ENCODE peak calls at places on chromosomes 3 and 15, in ten cellular contexts. One of them, this sample, is unnamed.
A peak's percentile ranks its signal among the peaks of the same experiment; 100 is the strongest.

GRCh38 chr3:177525987-177526712 is 328.9 kb upstream of the TBL1XR1 start:
- DNase-seq in LoVo: peak; percentile 16
- DNase-seq in GF-D8: no peak
- DNase-seq in Daoy: peak; percentile 39
- DNase-seq in BE2C: no peak
- DNase-seq in KG1: no peak
- DNase-seq in NCI-H1105: no peak
- DNase-seq in activated effector memory CD4-positive, alpha-beta T cell treated with anti-CD3 and anti-CD28 coated beads, Interleukin-2, amount 50 U/mL, for 16 hours: no peak
- DNase-seq in breast epithelium: no peak
- DNase-seq in Peyer's patch: no peak
- DNase-seq in this sample: peak; percentile 22

GRCh38 chr3:72872183-72872582 is 15.7 kb upstream of the GXYLT2 start:
- DNase-seq in activated effector memory CD4-positive, alpha-beta T cell treated with anti-CD3 and anti-CD28 coated beads, Interleukin-2, amount 50 U/mL, for 16 hours: no peak
- DNase-seq in BE2C: no peak
- DNase-seq in Peyer's patch: no peak
- DNase-seq in breast epithelium: no peak
- DNase-seq in Daoy: no peak
- DNase-seq in LoVo: no peak
- DNase-seq in KG1: no peak
- DNase-seq in GF-D8: no peak
- DNase-seq in NCI-H1105: no peak
- DNase-seq in this sample: no peak

GRCh38 chr3:181730364-181730763 is 18.6 kb downstream of the SOX2 start:
- DNase-seq in breast epithelium: no peak
- DNase-seq in LoVo: no peak
- DNase-seq in KG1: no peak
- DNase-seq in NCI-H1105: no peak
- DNase-seq in GF-D8: no peak
- DNase-seq in Daoy: no peak
- DNase-seq in Peyer's patch: no peak
- DNase-seq in activated effector memory CD4-positive, alpha-beta T cell treated with anti-CD3 and anti-CD28 coated beads, Interleukin-2, amount 50 U/mL, for 16 hours: no peak
- DNase-seq in BE2C: no peak
- DNase-seq in this sample: no peak

GRCh38 chr3:177026505-177027277 is 170.6 kb downstream of the TBL1XR1 start:
- DNase-seq in breast epithelium: no peak
- DNase-seq in BE2C: no peak
- DNase-seq in activated effector memory CD4-positive, alpha-beta T cell treated with anti-CD3 and anti-CD28 coated beads, Interleukin-2, amount 50 U/mL, for 16 hours: no peak
- DNase-seq in LoVo: no peak
- DNase-seq in KG1: no peak
- DNase-seq in GF-D8: no peak
- DNase-seq in Daoy: no peak
- DNase-seq in Peyer's patch: no peak
- DNase-seq in NCI-H1105: no peak
- DNase-seq in this sample: no peak

GRCh38 chr3:69326821-69327433 is 59.0 kb downstream of the FRMD4B start:
- DNase-seq in Daoy: no peak
- DNase-seq in LoVo: no peak
- DNase-seq in NCI-H1105: no peak
- DNase-seq in breast epithelium: no peak
- DNase-seq in Peyer's patch: peak; percentile 22
- DNase-seq in activated effector memory CD4-positive, alpha-beta T cell treated with anti-CD3 and anti-CD28 coated beads, Interleukin-2, amount 50 U/mL, for 16 hours: peak; percentile 81
- DNase-seq in KG1: no peak
- DNase-seq in BE2C: no peak
- DNase-seq in GF-D8: no peak
- DNase-seq in this sample: no peak

GRCh38 chr15:19973718-19974117 is 567.9 kb downstream of the GOLGA6L6 start:
- DNase-seq in GF-D8: no peak
- DNase-seq in LoVo: peak; percentile 4
- DNase-seq in activated effector memory CD4-positive, alpha-beta T cell treated with anti-CD3 and anti-CD28 coated beads, Interleukin-2, amount 50 U/mL, for 16 hours: no peak
- DNase-seq in breast epithelium: no peak
- DNase-seq in Peyer's patch: no peak
- DNase-seq in NCI-H1105: no peak
- DNase-seq in Daoy: no peak
- DNase-seq in KG1: peak; percentile 62
- DNase-seq in BE2C: peak; percentile 11
- DNase-seq in this sample: peak; percentile 5

GRCh38 chr3:24639640-24640329 is 145.1 kb upstream of the THRB start:
- DNase-seq in KG1: no peak
- DNase-seq in Peyer's patch: no peak
- DNase-seq in LoVo: no peak
- DNase-seq in activated effector memory CD4-positive, alpha-beta T cell treated with anti-CD3 and anti-CD28 coated beads, Interleukin-2, amount 50 U/mL, for 16 hours: no peak
- DNase-seq in Daoy: no peak
- DNase-seq in breast epithelium: no peak
- DNase-seq in BE2C: no peak
- DNase-seq in NCI-H1105: no peak
- DNase-seq in GF-D8: no peak
- DNase-seq in this sample: no peak

GRCh38 chr3:27615555-27615954 is 106.6 kb downstream of the EOMES start:
- DNase-seq in GF-D8: no peak
- DNase-seq in LoVo: no peak
- DNase-seq in NCI-H1105: no peak
- DNase-seq in Daoy: no peak
- DNase-seq in breast epithelium: no peak
- DNase-seq in KG1: no peak
- DNase-seq in Peyer's patch: no peak
- DNase-seq in BE2C: no peak
- DNase-seq in activated effector memory CD4-positive, alpha-beta T cell treated with anti-CD3 and anti-CD28 coated beads, Interleukin-2, amount 50 U/mL, for 16 hours: no peak
- DNase-seq in this sample: no peak

GRCh38 chr15:44137750-44138149 is 57.3 kb downstream of the FRMD5 start:
- DNase-seq in NCI-H1105: no peak
- DNase-seq in KG1: no peak
- DNase-seq in GF-D8: no peak
- DNase-seq in activated effector memory CD4-positive, alpha-beta T cell treated with anti-CD3 and anti-CD28 coated beads, Interleukin-2, amount 50 U/mL, for 16 hours: no peak
- DNase-seq in Daoy: peak; percentile 36
- DNase-seq in breast epithelium: no peak
- DNase-seq in BE2C: peak; percentile 64
- DNase-seq in Peyer's patch: no peak
- DNase-seq in LoVo: no peak
- DNase-seq in this sample: no peak

GRCh38 chr15:81235781-81236507 is 39.3 kb downstream of the IL16 start:
- DNase-seq in LoVo: no peak
- DNase-seq in KG1: peak; percentile 48
- DNase-seq in BE2C: no peak
- DNase-seq in GF-D8: no peak
- DNase-seq in NCI-H1105: no peak
- DNase-seq in breast epithelium: no peak
- DNase-seq in activated effector memory CD4-positive, alpha-beta T cell treated with anti-CD3 and anti-CD28 coated beads, Interleukin-2, amount 50 U/mL, for 16 hours: no peak
- DNase-seq in Daoy: peak; percentile 95
- DNase-seq in Peyer's patch: no peak
- DNase-seq in this sample: no peak

GRCh38 chr15:80512729-80513670 is 108.8 kb downstream of the ARNT2 start:
- DNase-seq in Daoy: peak; percentile 24
- DNase-seq in GF-D8: no peak
- DNase-seq in activated effector memory CD4-positive, alpha-beta T cell treated with anti-CD3 and anti-CD28 coated beads, Interleukin-2, amount 50 U/mL, for 16 hours: no peak
- DNase-seq in KG1: no peak
- DNase-seq in Peyer's patch: no peak
- DNase-seq in LoVo: peak; percentile 9
- DNase-seq in BE2C: no peak
- DNase-seq in breast epithelium: no peak
- DNase-seq in NCI-H1105: no peak
- DNase-seq in this sample: no peak